ENCODE peak calls at places on chromosomes 11 and 22, in seven cellular contexts. A is CD4-positive, CD25-positive, alpha-beta regulatory T cell; F is adipocyte; M is cardiac muscle cell; E is Peyer's patch; B is fibroblast of lung; Z is A549. C is an unnamed sample.

GRCh38 chr22:48750282-48750681 is 1077.4 kb downstream of the BRD1 start:
- DNase-seq in A (no peak), F (no peak), M (no peak), E (no peak), B (no peak), Z (no peak), C (no peak)

GRCh38 chr11:35566161-35566560 is 40.7 kb upstream of the PAMR1 start:
- DNase-seq in A (no peak), F (no peak), M (no peak), E (no peak), B (no peak), Z (no peak), C (no peak)

GRCh38 chr11:128924618-128925017 is 18.1 kb downstream of the TP53AIP1 start:
- DNase-seq in A (no peak), F (no peak), M (no peak), E (no peak), B (no peak), Z (no peak), C (no peak)

GRCh38 chr11:122721964-122722266 is 66.4 kb downstream of the UBASH3B start:
- DNase-seq in A (no peak), F (peak; percentile 76), M (no peak), E (no peak), B (peak; percentile 91), Z (no peak), C (no peak)

GRCh38 chr22:46469701-46470100 is 67.7 kb downstream of the CELSR1 start:
- DNase-seq in A (no peak), F (no peak), M (no peak), E (no peak), B (no peak), Z (no peak), C (no peak)

GRCh38 chr11:76694664-76695063 is 24.1 kb upstream of the LRRC32 start:
- DNase-seq in A (no peak), F (peak; percentile 67), M (no peak), E (no peak), B (peak; percentile 84), Z (no peak), C (no peak)

GRCh38 chr22:49668402-49668801 is 159.3 kb downstream of the BRD1 start:
- DNase-seq in A (no peak), F (no peak), M (no peak), E (no peak), B (no peak), Z (no peak), C (no peak)

GRCh38 chr22:45206233-45206632 is 34.5 kb downstream of the KIAA0930 start:
- DNase-seq in A (no peak), F (no peak), M (no peak), E (no peak), B (no peak), Z (no peak), C (no peak)

GRCh38 chr11:111448420-111448819 is 63.8 kb downstream of the BTG4 start:
- DNase-seq in A (no peak), F (no peak), M (peak; percentile 12), E (no peak), B (no peak), Z (no peak), C (no peak)

GRCh38 chr11:8597182-8597581 is 3.2 kb upstream of the STK33 start:
- DNase-seq in A (no peak), F (peak; percentile 39), M (no peak), E (no peak), B (peak; percentile 85), Z (peak; percentile 44), C (no peak)

GRCh38 chr22:32531228-32531627 is 56.6 kb downstream of the FBXO7 start:
- DNase-seq in A (no peak), F (no peak), M (peak; percentile 44), E (no peak), B (no peak), Z (no peak), C (no peak)

GRCh38 chr22:32528316-32528715 is 53.7 kb downstream of the FBXO7 start:
- DNase-seq in A (no peak), F (no peak), M (no peak), E (no peak), B (no peak), Z (no peak), C (peak; percentile 46)

GRCh38 chr22:32531955-32532818 is 57.6 kb downstream of the FBXO7 start:
- DNase-seq in A (no peak), F (peak; percentile 95), M (peak; percentile 52), E (no peak), B (peak; percentile 92), Z (no peak), C (peak; percentile 93)

GRCh38 chr22:32527756-32528155 is 53.1 kb downstream of the FBXO7 start:
- DNase-seq in A (no peak), F (no peak), M (no peak), E (no peak), B (no peak), Z (no peak), C (no peak)

GRCh38 chr22:32528984-32529982 is 54.7 kb downstream of the FBXO7 start:
- DNase-seq in A (peak; percentile 45), F (peak; percentile 94), M (peak; percentile 89), E (peak; percentile 76), B (peak; percentile 90), Z (peak; percentile 74), C (peak; percentile 94)
- H3K4me1 ChIP-seq in A (peaks cover 4% of the 10 kb centered on the region), F (peaks cover 36% of the 10 kb centered on the region), M (peaks cover 18% of the 10 kb centered on the region), E (no peaks in the 10 kb centered on the region), B (peaks cover 28% of the 10 kb centered on the region), Z (peaks cover 12% of the 10 kb centered on the region), C (peaks cover 18% of the 10 kb centered on the region)

DNA sequence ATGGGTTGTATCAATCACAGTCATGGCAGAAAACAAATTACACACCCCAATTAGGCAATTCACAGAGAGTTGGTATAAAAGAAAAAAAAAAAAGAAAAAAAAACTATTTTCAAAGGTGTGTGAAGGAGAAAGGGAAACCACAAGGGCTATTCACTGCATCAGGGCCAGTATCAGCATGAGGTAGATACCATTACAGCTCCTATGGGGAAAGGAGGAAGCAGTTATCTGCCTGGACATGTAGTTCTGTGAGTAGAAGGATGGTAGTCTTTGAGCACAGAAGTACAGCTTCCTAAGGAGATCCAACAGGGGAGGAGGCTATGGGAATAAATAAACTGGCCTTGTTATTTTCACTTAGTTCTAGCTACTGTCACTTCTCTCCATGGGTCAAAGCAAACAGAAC is 746.1 kb downstream of the LUZP2 start:
- DNase-seq in A (no peak), F (no peak), M (no peak), E (no peak), B (no peak), Z (no peak), C (no peak)
- H3K4me3 ChIP-seq in A (no peak overlapping the region), F (no peak overlapping the region), M (no peak overlapping the region), E (no peak overlapping the region), B (no peak overlapping the region), Z (no peak overlapping the region), C (no peak overlapping the region)

GRCh38 chr11:60951909-60952741 is at the start of gene SLC15A3:
- DNase-seq in A (no peak), F (peak; percentile 73), M (no peak), E (no peak), B (peak; percentile 50), Z (no peak), C (peak; percentile 67)
- H3K4me1 ChIP-seq in A (peaks cover 12% of the 10 kb centered on the region), F (peaks cover 11% of the 10 kb centered on the region), M (no peaks in the 10 kb centered on the region), E (no peaks in the 10 kb centered on the region), B (peaks cover 2% of the 10 kb centered on the region), Z (no peaks in the 10 kb centered on the region), C (peaks cover 2% of the 10 kb centered on the region)

DNA sequence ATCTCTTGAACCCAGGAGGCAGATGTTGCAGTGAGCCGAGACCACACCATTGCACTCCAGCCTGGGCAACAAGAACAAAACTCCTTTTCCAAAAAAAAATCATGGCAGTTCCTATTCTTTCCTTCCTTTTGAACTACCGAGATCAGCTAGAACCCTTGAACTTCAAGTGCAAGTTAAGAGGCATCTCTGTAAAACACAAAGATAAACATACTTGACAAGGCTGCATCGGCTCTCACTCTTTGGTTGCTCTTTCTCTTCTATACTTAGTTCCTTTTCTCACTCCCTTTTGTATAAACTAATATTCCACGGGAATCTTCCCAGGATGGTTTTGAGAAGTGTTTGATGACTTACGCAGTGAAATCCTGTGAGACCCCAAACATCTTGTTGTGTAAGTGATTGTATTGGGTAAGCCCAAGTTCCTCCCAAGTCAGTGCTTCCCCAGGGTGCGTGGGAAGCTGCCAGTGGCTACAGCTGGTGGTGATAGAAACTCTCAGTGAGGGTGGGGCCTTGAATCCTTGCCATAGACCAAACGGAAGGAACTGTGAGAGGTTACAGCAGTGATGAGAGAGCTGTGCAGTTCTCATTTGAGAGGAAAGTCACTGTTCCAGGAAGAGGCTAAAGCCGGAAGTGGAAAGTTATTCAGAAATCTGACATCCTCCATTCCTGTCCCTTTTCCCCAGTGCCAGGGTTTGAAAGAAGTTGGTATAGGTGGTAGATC is 24.1 kb upstream of the CDC42EP2 start:
- DNase-seq in A (no peak), F (peak; percentile 99), M (peak; percentile 62), E (no peak), B (peak; percentile 100), Z (no peak), C (peak; percentile 97)
- H3K4me3 ChIP-seq in A (no peak overlapping the region), F (peak overlapping the region; percentile 68), M (no peak overlapping the region), E (no peak overlapping the region), B (no peak overlapping the region), Z (no peak overlapping the region), C (no peak overlapping the region)

GRCh38 chr11:44791546-44791945 is 64.8 kb downstream of the TSPAN18 start:
- DNase-seq in A (no peak), F (no peak), M (no peak), E (no peak), B (no peak), Z (no peak), C (no peak)
- H3K4me1 ChIP-seq in A (no peaks in the 10 kb centered on the region), F (no peaks in the 10 kb centered on the region), M (peaks cover 15% of the 10 kb centered on the region), E (no peaks in the 10 kb centered on the region), B (no peaks in the 10 kb centered on the region), Z (no peaks in the 10 kb centered on the region), C (peaks cover 24% of the 10 kb centered on the region)

GRCh38 chr11:63567044-63567840 is 4.1 kb upstream of the PLAAT2 start:
- DNase-seq in A (peak; percentile 83), F (peak; percentile 86), M (peak; percentile 30), E (peak; percentile 63), B (peak; percentile 81), Z (peak; percentile 66), C (no peak)

GRCh38 chr11:63565728-63566127 is 2.5 kb upstream of the PLAAT2 start:
- DNase-seq in A (no peak), F (no peak), M (no peak), E (no peak), B (no peak), Z (no peak), C (no peak)

GRCh38 chr11:63564785-63565350 is 1.7 kb upstream of the PLAAT2 start:
- DNase-seq in A (no peak), F (no peak), M (no peak), E (peak; percentile 76), B (no peak), Z (no peak), C (no peak)

GRCh38 chr11:63563201-63564055 is at the start of gene PLAAT2:
- DNase-seq in A (no peak), F (no peak), M (no peak), E (peak; percentile 65), B (no peak), Z (no peak), C (no peak)

GRCh38 chr11:63564056-63564784 is 1.0 kb upstream of the PLAAT2 start:
- DNase-seq in A (no peak), F (no peak), M (no peak), E (peak; percentile 61), B (no peak), Z (no peak), C (no peak)
- H3K4me3 ChIP-seq in A (no peak overlapping the region), F (no peak overlapping the region), M (no peak overlapping the region), E (peak overlapping the region; percentile 10), B (no peak overlapping the region), Z (no peak overlapping the region), C (no peak overlapping the region)